ENCODE peak calls at places on chromosome X, in seven cellular contexts. J, Y, O, D, G, X and M are unnamed samples.

GRCh38 chrX:45619290-45619689 is 418.6 kb upstream of the DIPK2B start:
- DNase-seq in O (no peak), Y (no peak), D (no peak), J (no peak), X (no peak), G (no peak), M (no peak)

GRCh38 chrX:50098241-50098640 is 102.6 kb downstream of the AKAP4 start:
- DNase-seq in J (no peak), O (no peak), D (no peak), X (no peak), G (no peak), Y (no peak), M (no peak)

GRCh38 chrX:129239371-129239770 is 283.9 kb downstream of the SMARCA1 start:
- DNase-seq in Y (no peak), D (no peak), O (no peak), G (no peak), X (no peak), J (no peak), M (no peak)

GRCh38 chrX:137166591-137166990 is 132.8 kb upstream of the GPR101 start:
- DNase-seq in Y (no peak), O (no peak), J (peak), D (no peak), X (no peak), G (no peak), M (no peak)

GRCh38 chrX:1933964-1934363 is 319.1 kb downstream of the ASMT start:
- DNase-seq in X (no peak), D (no peak), O (no peak), J (no peak), Y (no peak), G (no peak), M (no peak)

GRCh38 chrX:107025538-107025937 is 25.5 kb upstream of the MORC4 start:
- DNase-seq in X (no peak), D (no peak), O (no peak), Y (no peak), J (peak), G (no peak), M (no peak)

GRCh38 chrX:71100581-71101505 is 5.2 kb downstream of the FOXO4 start:
- DNase-seq in G (no peak), Y (no peak), J (no peak), D (no peak), O (peak), X (no peak), M (no peak)

GRCh38 chrX:74492720-74493201 is 71.5 kb downstream of the SLC16A2 start:
- DNase-seq in X (no peak), D (no peak), Y (no peak), J (peak), G (no peak), O (no peak), M (no peak)

GRCh38 chrX:148784859-148785655 is 284.6 kb downstream of the AFF2 start:
- DNase-seq in J (peak), X (no peak), D (no peak), O (no peak), G (no peak), Y (no peak), M (no peak)

GRCh38 chrX:41761702-41762101 is 37.7 kb downstream of the GPR82 start:
- DNase-seq in Y (no peak), J (no peak), O (no peak), G (no peak), X (no peak), D (no peak), M (no peak)

GRCh38 chrX:123818243-123818642 is 41.6 kb upstream of the XIAP start:
- DNase-seq in J (no peak), X (no peak), Y (no peak), D (no peak), G (no peak), O (no peak), M (no peak)

GRCh38 chrX:48460606-48461005 is 9.5 kb downstream of the SLC38A5 start:
- DNase-seq in J (no peak), X (no peak), G (no peak), D (no peak), Y (no peak), O (no peak), M (no peak)

GRCh38 chrX:105695451-105695850 is 126.9 kb upstream of the NRK start:
- DNase-seq in X (no peak), O (no peak), J (no peak), Y (no peak), D (no peak), G (no peak), M (no peak)

GRCh38 chrX:11629593-11630211 is 36.0 kb downstream of the ARHGAP6 start:
- DNase-seq in X (no peak), Y (no peak), J (peak), G (peak), D (no peak), O (no peak), M (no peak)

GRCh38 chrX:41931591-41931990 is 8.2 kb upstream of the CASK start:
- DNase-seq in O (no peak), Y (no peak), X (no peak), D (no peak), G (no peak), J (no peak), M (no peak)